ENCODE peak calls at places on chromosomes 12 and 14, in four cellular contexts. J is COR-L47, B is sigmoid colon, A is mucosa of gallbladder. E is an unnamed sample.

GRCh38 chr12:121391619-121392324 is 8.1 kb upstream of the RNF34 start:
- DNase-seq in B (no peak), J (no peak), A (peak), E (peak)

GRCh38 chr12:113880337-113880736 is 85.8 kb downstream of the RBM19 start:
- DNase-seq in B (no peak), J (no peak), A (no peak), E (no peak)

GRCh38 chr14:43901950-43902349 is 605.1 kb downstream of the FSCB start:
- DNase-seq in B (no peak), A (no peak), J (no peak), E (no peak)

GRCh38 chr12:71892059-71892458 is 46.6 kb upstream of the TPH2 start:
- DNase-seq in A (no peak), B (no peak), J (no peak), E (no peak)

GRCh38 chr12:65656904-65657351 is 167.4 kb upstream of the HMGA2 start:
- DNase-seq in J (no peak), A (no peak), B (no peak), E (no peak)

GRCh38 chr12:123705935-123706334 is 6.2 kb upstream of the ATP6V0A2 start:
- DNase-seq in A (no peak), J (no peak), B (no peak), E (no peak)

GRCh38 chr12:18629916-18630315 is 107.9 kb downstream of the PLCZ1 start:
- DNase-seq in B (no peak), J (no peak), A (no peak), E (no peak)

GRCh38 chr14:37241206-37241605 is 43.5 kb downstream of the MIPOL1 start:
- DNase-seq in J (no peak), B (no peak), A (no peak), E (no peak)

GRCh38 chr14:61033851-61034250 is 52.8 kb downstream of the SLC38A6 start:
- DNase-seq in J (no peak), A (no peak), B (no peak), E (no peak)

GRCh38 chr12:4852911-4853310 is 56.8 kb upstream of the KCNA1 start:
- DNase-seq in A (no peak), B (no peak), J (no peak), E (no peak)

GRCh38 chr14:77260631-77261030 is 10.4 kb downstream of the NGB start:
- DNase-seq in J (no peak), B (no peak), A (no peak), E (no peak)

GRCh38 chr12:104643921-104644669 is 187.3 kb downstream of the CHST11 start:
- DNase-seq in B (no peak), A (no peak), J (peak), E (no peak)

GRCh38 chr12:127304751-127305725 is 961.9 kb upstream of the TMEM132C start:
- DNase-seq in J (no peak), A (no peak), B (no peak), E (no peak)

GRCh38 chr12:122473543-122474323 is 27.0 kb downstream of the ZCCHC8 start:
- DNase-seq in B (no peak), J (no peak), A (no peak), E (no peak)

GRCh38 chr12:84922721-84923120 is 10.1 kb upstream of the SLC6A15 start:
- DNase-seq in B (no peak), J (no peak), A (no peak), E (no peak)

GRCh38 chr12:54374555-54375257 is 9.8 kb downstream of the ZNF385A start:
- DNase-seq in A (no peak), J (peak), B (no peak), E (no peak)

GRCh38 chr12:26941251-26941650 is 3.0 kb downstream of the FGFR1OP2 start:
- DNase-seq in B (no peak), J (no peak), A (no peak), E (no peak)

GRCh38 chr14:42624980-42625761 is 1018.5 kb downstream of the LRFN5 start:
- DNase-seq in A (no peak), J (no peak), B (no peak), E (no peak)

GRCh38 chr14:92603309-92604257 is 90.0 kb downstream of the RIN3 start:
- DNase-seq in B (peak), J (peak), A (peak), E (no peak)

GRCh38 chr12:13790317-13790716 is 191.1 kb downstream of the GRIN2B start:
- DNase-seq in B (no peak), J (no peak), A (no peak), E (no peak)

GRCh38 chr12:39620664-39621658 is 1.4 kb upstream of the ABCD2 start:
- DNase-seq in A (no peak), B (no peak), J (no peak), E (peak)

GRCh38 chr12:132560831-132561783 is 49.3 kb downstream of the LRCOL1 start:
- DNase-seq in J (peak), B (no peak), A (peak), E (peak)

GRCh38 chr14:59482471-59483331 is 1.5 kb downstream of the L3HYPDH start:
- DNase-seq in B (no peak), A (peak), J (no peak), E (no peak)

GRCh38 chr12:77120695-77121094 is 55.3 kb upstream of the E2F7 start:
- DNase-seq in B (no peak), J (peak), A (no peak), E (no peak)

GRCh38 chr12:8692573-8692972 is 5.2 kb upstream of the RIMKLB start:
- DNase-seq in B (peak), A (peak), J (no peak), E (peak)

GRCh38 chr12:21776242-21776641 is 1.7 kb upstream of the KCNJ8 start:
- DNase-seq in A (no peak), J (no peak), B (no peak), E (no peak)

GRCh38 chr12:46404225-46404631 is 31.7 kb upstream of the SLC38A2 start:
- DNase-seq in J (no peak), B (no peak), A (no peak), E (no peak)

GRCh38 chr14:68016243-68016914 is 196.8 kb downstream of the RAD51B start:
- DNase-seq in B (no peak), A (no peak), J (no peak), E (no peak)

GRCh38 chr14:87055007-87055406 is 938.0 kb downstream of the GALC start:
- DNase-seq in B (no peak), A (no peak), J (no peak), E (no peak)

GRCh38 chr12:2805146-2805525 is 7.3 kb upstream of the ITFG2 start:
- DNase-seq in B (no peak), J (no peak), A (no peak), E (no peak)

GRCh38 chr12:68648179-68648578 is 37.5 kb downstream of the RAP1B start:
- DNase-seq in J (no peak), A (no peak), B (no peak), E (no peak)

GRCh38 chr12:121364657-121365265 is 12.6 kb upstream of the ANAPC5 start:
- DNase-seq in A (no peak), B (no peak), J (no peak), E (no peak)

GRCh38 chr12:78120866-78121590 is 290.3 kb downstream of the NAV3 start:
- DNase-seq in J (peak), B (no peak), A (no peak), E (no peak)

GRCh38 chr12:130768120-130768519 is 52.0 kb upstream of the RIMBP2 start:
- DNase-seq in A (no peak), J (no peak), B (no peak), E (no peak)